ENCODE peak calls at places on chromosomes 2 and 18, in ten cellular contexts. X, O, J, W, S, Y, G, F, K and A are unnamed samples.

GRCh38 chr2:133986881-133987793 is 266.7 kb upstream of the MGAT5 start:
- DNase-seq in X (no peak), O (no peak), J (no peak), W (no peak), S (no peak), Y (peak), G (no peak), F (no peak), K (no peak), A (no peak)

GRCh38 chr2:200454839-200455801 is 54.7 kb downstream of the KCTD18 start:
- DNase-seq in X (no peak), O (no peak), J (no peak), W (peak), S (no peak), Y (peak), G (no peak), F (no peak), K (no peak), A (no peak)

GRCh38 chr2:220687231-220687843 is 884.8 kb downstream of the EPHA4 start:
- DNase-seq in X (peak), O (peak), J (peak), W (peak), S (peak), Y (peak), G (no peak), F (peak), K (peak), A (peak)

GRCh38 chr2:133492719-133493366 is 75.4 kb downstream of the NCKAP5 start:
- DNase-seq in X (no peak), O (no peak), J (no peak), W (no peak), S (no peak), Y (no peak), G (no peak), F (no peak), K (no peak), A (no peak)

GRCh38 chr18:3792711-3793110 is 342.7 kb downstream of the TGIF1 start:
- DNase-seq in X (no peak), O (no peak), J (no peak), W (no peak), S (no peak), Y (no peak), G (no peak), F (no peak), K (no peak), A (no peak)

GRCh38 chr2:221570321-221571107 is 1.6 kb downstream of the EPHA4 start:
- DNase-seq in X (no peak), O (peak), J (peak), W (no peak), S (no peak), Y (peak), G (no peak), F (no peak), K (peak), A (no peak)

GRCh38 chr2:89844221-89844943 is 1152.9 kb downstream of the RPIA start:
- DNase-seq in X (no peak), O (no peak), J (no peak), W (peak), S (no peak), Y (no peak), G (no peak), F (no peak), K (no peak), A (no peak)

GRCh38 chr2:206423147-206423546 is 20.2 kb upstream of the ADAM23 start:
- DNase-seq in X (no peak), O (peak), J (no peak), W (no peak), S (no peak), Y (no peak), G (no peak), F (peak), K (peak), A (no peak)

GRCh38 chr2:176097820-176098365 is 1.7 kb upstream of the HOXD12 start:
- DNase-seq in X (no peak), O (no peak), J (no peak), W (no peak), S (no peak), Y (no peak), G (no peak), F (no peak), K (no peak), A (no peak)

GRCh38 chr18:77648415-77648814 is 398.8 kb downstream of the GALR1 start:
- DNase-seq in X (no peak), O (no peak), J (no peak), W (no peak), S (no peak), Y (no peak), G (no peak), F (no peak), K (peak), A (no peak)

GRCh38 chr18:62485684-62486083 is 37.1 kb upstream of the ZCCHC2 start:
- DNase-seq in X (peak), O (peak), J (peak), W (no peak), S (no peak), Y (peak), G (no peak), F (peak), K (no peak), A (peak)

GRCh38 chr2:195049372-195050031 is 607.5 kb upstream of the SLC39A10 start:
- DNase-seq in X (no peak), O (peak), J (peak), W (no peak), S (no peak), Y (no peak), G (no peak), F (no peak), K (no peak), A (no peak)

GRCh38 chr2:70328921-70329561 is 27.2 kb upstream of the FAM136A start:
- DNase-seq in X (peak), O (no peak), J (no peak), W (no peak), S (no peak), Y (no peak), G (no peak), F (peak), K (no peak), A (peak)

GRCh38 chr2:23425886-23426283 is 40.9 kb downstream of the KLHL29 start:
- DNase-seq in X (no peak), O (no peak), J (no peak), W (no peak), S (no peak), Y (peak), G (no peak), F (no peak), K (no peak), A (no peak)

GRCh38 chr2:188497736-188498135 is 206.1 kb downstream of the GULP1 start:
- DNase-seq in X (no peak), O (no peak), J (no peak), W (no peak), S (no peak), Y (no peak), G (no peak), F (no peak), K (no peak), A (no peak)

GRCh38 chr2:168160897-168161296 is 86.5 kb downstream of the STK39 start:
- DNase-seq in X (no peak), O (no peak), J (no peak), W (peak), S (peak), Y (no peak), G (no peak), F (peak), K (peak), A (no peak)
- TF ChIP-seq CTCF in X (no peak), O (no peak), J (peak), W (no peak), S (peak), Y (peak), G (no peak), F (peak), K (peak), A (peak)

GRCh38 chr18:22609642-22610041 is 191.9 kb upstream of the CTAGE1 start:
- DNase-seq in X (peak), O (peak), J (no peak), W (no peak), S (no peak), Y (peak), G (no peak), F (peak), K (peak), A (no peak)

GRCh38 chr18:22613058-22613690 is 195.5 kb upstream of the CTAGE1 start:
- DNase-seq in X (peak), O (no peak), J (no peak), W (no peak), S (no peak), Y (no peak), G (no peak), F (no peak), K (no peak), A (no peak)

GRCh38 chr18:22613788-22614187 is 196.1 kb upstream of the CTAGE1 start:
- DNase-seq in X (no peak), O (peak), J (no peak), W (no peak), S (no peak), Y (peak), G (no peak), F (no peak), K (no peak), A (no peak)
- TF ChIP-seq CTCF in X (no peak), O (no peak), J (no peak), W (no peak), S (no peak), Y (no peak), G (no peak), F (no peak), K (no peak), A (no peak)

DNA sequence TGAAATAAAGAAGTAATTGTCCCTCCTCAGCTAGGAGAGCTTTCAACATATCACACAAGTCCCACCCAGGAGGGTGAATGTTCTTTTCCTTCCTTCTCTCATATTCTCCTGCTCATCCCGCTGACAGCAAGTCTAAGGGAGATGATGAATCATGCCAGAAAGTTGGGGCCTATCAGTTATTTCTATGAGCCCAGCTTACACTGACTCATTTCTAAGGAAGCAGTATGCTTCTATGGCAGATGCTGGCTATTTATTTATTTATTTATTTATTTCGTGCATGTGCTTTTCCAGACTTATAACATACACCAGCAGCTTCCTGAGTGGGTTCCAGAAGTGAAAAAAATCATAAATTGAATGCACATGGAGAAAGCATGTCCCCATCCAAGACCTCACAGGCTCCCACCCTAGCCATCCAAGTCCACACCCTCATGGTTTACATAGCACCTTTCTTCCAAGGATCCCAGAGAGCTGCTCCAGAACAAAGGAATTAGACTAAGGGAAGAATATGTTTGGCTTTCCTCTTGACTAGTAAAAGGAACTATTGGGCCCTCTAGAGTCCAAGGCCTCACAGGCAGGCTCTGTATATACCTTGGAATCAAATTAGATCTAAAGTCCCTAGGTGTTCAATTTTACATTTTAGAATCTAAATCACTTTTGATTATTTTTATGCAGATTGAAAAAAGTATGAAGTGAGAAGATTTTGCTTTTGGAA is 1074.2 kb upstream of the ZEB2 start:
- DNase-seq in X (no peak), O (peak), J (no peak), W (no peak), S (no peak), Y (peak), G (no peak), F (peak), K (peak), A (peak)
- TF ChIP-seq CTCF in X (no peak), O (peak), J (no peak), W (no peak), S (no peak), Y (no peak), G (no peak), F (no peak), K (peak), A (peak)

GRCh38 chr2:85181093-85181685 is 48.0 kb downstream of the TCF7L1 start:
- DNase-seq in X (no peak), O (peak), J (no peak), W (no peak), S (no peak), Y (no peak), G (no peak), F (no peak), K (peak), A (no peak)
- TF ChIP-seq CTCF in X (no peak), O (no peak), J (no peak), W (no peak), S (no peak), Y (no peak), G (no peak), F (no peak), K (peak), A (peak)

GRCh38 chr18:49335677-49336076 is 124.8 kb downstream of the DYM start:
- DNase-seq in X (no peak), O (no peak), J (no peak), W (no peak), S (no peak), Y (no peak), G (no peak), F (no peak), K (no peak), A (no peak)
- TF ChIP-seq CTCF in X (no peak), O (no peak), J (no peak), W (peak), S (no peak), Y (no peak), G (no peak), F (no peak), K (peak), A (peak)